ENCODE peak calls at places on chromosomes 4 and X, in five cellular contexts. One of them, this sample, is unnamed. For H3K36me3, the result is how much of the 10 kb centered on the place peaks cover.

GRCh38 chr4:93780080-93780479 is 48.5 kb upstream of the ATOH1 start:
- DNase-seq in gastrocnemius medialis: no peak
- DNase-seq in bronchial epithelial cell: no peak
- DNase-seq in IMR-90: no peak
- DNase-seq in mucosa of descending colon: no peak
- DNase-seq in this sample: no peak

GRCh38 chrX:31036895-31037294 is 34.9 kb downstream of the FTHL17 start:
- DNase-seq in mucosa of descending colon: peak
- DNase-seq in gastrocnemius medialis: peak
- DNase-seq in bronchial epithelial cell: peak
- DNase-seq in IMR-90: peak
- DNase-seq in this sample: no peak

GRCh38 chrX:3403748-3404147 is 57.3 kb upstream of the MXRA5 start:
- DNase-seq in gastrocnemius medialis: no peak
- DNase-seq in mucosa of descending colon: no peak
- DNase-seq in bronchial epithelial cell: peak
- DNase-seq in IMR-90: no peak
- DNase-seq in this sample: no peak

GRCh38 chr4:113591982-113592381 is 169.6 kb downstream of the CAMK2D start:
- DNase-seq in gastrocnemius medialis: no peak
- DNase-seq in bronchial epithelial cell: no peak
- DNase-seq in mucosa of descending colon: no peak
- DNase-seq in IMR-90: peak
- DNase-seq in this sample: no peak

GRCh38 chr4:7226464-7226863 is 34.1 kb downstream of the SORCS2 start:
- DNase-seq in mucosa of descending colon: no peak
- DNase-seq in bronchial epithelial cell: no peak
- DNase-seq in IMR-90: no peak
- DNase-seq in gastrocnemius medialis: no peak
- DNase-seq in this sample: no peak

GRCh38 chr4:110508827-110509446 is 33.0 kb downstream of the ENPEP start:
- DNase-seq in bronchial epithelial cell: peak
- DNase-seq in mucosa of descending colon: no peak
- DNase-seq in IMR-90: peak
- DNase-seq in gastrocnemius medialis: no peak
- DNase-seq in this sample: no peak

GRCh38 chr4:169315530-169316306 is 45.0 kb upstream of the SH3RF1 start:
- DNase-seq in IMR-90: peak
- DNase-seq in gastrocnemius medialis: no peak
- DNase-seq in bronchial epithelial cell: peak
- DNase-seq in mucosa of descending colon: no peak
- DNase-seq in this sample: no peak

GRCh38 chr4:109979932-109980717 is 67.4 kb downstream of the EGF start:
- DNase-seq in IMR-90: peak
- DNase-seq in gastrocnemius medialis: no peak
- DNase-seq in bronchial epithelial cell: peak
- DNase-seq in mucosa of descending colon: no peak
- DNase-seq in this sample: peak

GRCh38 chrX:102651968-102652744 is 873 bp downstream of the GPRASP1 start:
- DNase-seq in gastrocnemius medialis: peak
- DNase-seq in bronchial epithelial cell: peak
- DNase-seq in mucosa of descending colon: no peak
- DNase-seq in IMR-90: peak
- DNase-seq in this sample: no peak

GRCh38 chr4:19999775-20000414 is 251.8 kb upstream of the SLIT2 start:
- DNase-seq in IMR-90: no peak
- DNase-seq in bronchial epithelial cell: no peak
- DNase-seq in mucosa of descending colon: no peak
- DNase-seq in gastrocnemius medialis: no peak
- DNase-seq in this sample: no peak

GRCh38 chr4:85928775-85929585 is 430.9 kb downstream of the MAPK10 start:
- DNase-seq in gastrocnemius medialis: no peak
- DNase-seq in mucosa of descending colon: no peak
- DNase-seq in IMR-90: peak
- DNase-seq in bronchial epithelial cell: peak
- DNase-seq in this sample: no peak

GRCh38 chr4:169070071-169070894 is 60.2 kb upstream of the CBR4 start:
- DNase-seq in gastrocnemius medialis: no peak
- DNase-seq in bronchial epithelial cell: peak
- DNase-seq in IMR-90: peak
- DNase-seq in mucosa of descending colon: peak
- DNase-seq in this sample: peak

GRCh38 chrX:105191878-105192277 is 28.6 kb downstream of the TEX13A start:
- DNase-seq in IMR-90: no peak
- DNase-seq in bronchial epithelial cell: peak
- DNase-seq in gastrocnemius medialis: no peak
- DNase-seq in mucosa of descending colon: no peak
- DNase-seq in this sample: no peak
- TF ChIP-seq CTCF in IMR-90: no peak
- TF ChIP-seq CTCF in bronchial epithelial cell: peak
- TF ChIP-seq CTCF in gastrocnemius medialis: no peak
- TF ChIP-seq CTCF in mucosa of descending colon: no peak
- TF ChIP-seq CTCF in this sample: peak

DNA sequence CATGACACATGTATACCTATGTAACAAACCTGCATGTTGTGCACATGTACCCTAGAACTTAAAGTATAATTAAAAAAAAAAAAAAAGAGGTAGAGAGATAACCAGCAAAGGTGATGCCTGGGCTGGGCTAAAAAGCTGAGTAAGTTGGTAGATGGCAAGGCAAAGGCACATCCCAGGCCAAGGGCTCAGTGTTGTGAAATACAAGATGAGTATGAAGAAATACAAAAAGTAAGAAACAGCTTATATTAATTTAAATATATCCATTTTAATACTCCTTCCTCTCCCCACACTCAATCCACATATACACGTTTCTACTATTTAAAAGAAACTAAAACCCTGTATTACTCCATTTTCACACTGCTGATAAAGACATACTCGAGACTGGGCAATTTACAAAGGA is 25.7 kb downstream of the TEC start:
- DNase-seq in bronchial epithelial cell: no peak
- DNase-seq in gastrocnemius medialis: no peak
- DNase-seq in mucosa of descending colon: no peak
- DNase-seq in IMR-90: no peak
- DNase-seq in this sample: no peak
- H3K4me3 ChIP-seq in bronchial epithelial cell: no peak
- H3K4me3 ChIP-seq in gastrocnemius medialis: no peak
- H3K4me3 ChIP-seq in mucosa of descending colon: no peak
- H3K4me3 ChIP-seq in IMR-90: no peak
- H3K4me3 ChIP-seq in this sample: no peak

DNA sequence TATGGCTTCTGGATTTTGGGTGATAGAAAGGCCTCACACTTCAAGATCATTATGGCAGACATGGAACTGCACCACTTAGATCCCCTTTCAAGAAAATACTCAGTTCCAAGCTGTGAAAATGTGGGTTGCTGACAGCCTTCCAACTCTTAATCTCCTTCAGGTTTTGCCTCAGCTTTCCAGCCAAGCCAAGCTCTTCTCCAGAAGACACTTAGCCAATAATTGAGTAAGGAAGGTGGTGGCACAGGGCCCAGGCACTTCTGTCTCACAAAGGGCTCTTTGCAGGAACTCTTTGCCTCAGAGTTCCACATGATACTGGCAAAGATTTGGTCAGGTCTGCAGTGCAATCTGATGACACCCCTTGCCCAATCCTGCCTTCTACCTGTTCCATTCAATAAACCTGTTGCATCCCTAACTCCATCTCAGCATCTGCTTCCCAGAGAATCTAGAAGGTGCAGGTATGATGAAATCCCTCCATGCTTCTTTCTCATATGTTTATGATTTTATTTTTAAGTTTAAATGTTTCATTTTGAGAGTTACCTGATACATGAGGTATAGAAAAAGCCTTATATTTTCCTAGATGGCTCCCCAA is 30.6 kb downstream of the ANXA5 start:
- DNase-seq in IMR-90: no peak
- DNase-seq in bronchial epithelial cell: no peak
- DNase-seq in mucosa of descending colon: no peak
- DNase-seq in gastrocnemius medialis: peak
- DNase-seq in this sample: no peak
- H3K36me3 ChIP-seq in IMR-90: under half
- H3K36me3 ChIP-seq in bronchial epithelial cell: under half
- H3K36me3 ChIP-seq in mucosa of descending colon: under half
- H3K36me3 ChIP-seq in gastrocnemius medialis: under half
- H3K36me3 ChIP-seq in this sample: under half

GRCh38 chr4:108454227-108454626 is 166.1 kb upstream of the RPL34 start:
- DNase-seq in mucosa of descending colon: no peak
- DNase-seq in IMR-90: no peak
- DNase-seq in bronchial epithelial cell: no peak
- DNase-seq in gastrocnemius medialis: no peak
- DNase-seq in this sample: no peak

GRCh38 chr4:108449139-108449538 is 171.2 kb upstream of the RPL34 start:
- DNase-seq in bronchial epithelial cell: no peak
- DNase-seq in gastrocnemius medialis: no peak
- DNase-seq in IMR-90: no peak
- DNase-seq in mucosa of descending colon: no peak
- DNase-seq in this sample: no peak

GRCh38 chr4:108453366-108453765 is 167.0 kb upstream of the RPL34 start:
- DNase-seq in bronchial epithelial cell: no peak
- DNase-seq in IMR-90: no peak
- DNase-seq in gastrocnemius medialis: no peak
- DNase-seq in mucosa of descending colon: no peak
- DNase-seq in this sample: no peak

GRCh38 chr4:108446554-108446953 is 173.8 kb upstream of the RPL34 start:
- DNase-seq in bronchial epithelial cell: no peak
- DNase-seq in gastrocnemius medialis: no peak
- DNase-seq in IMR-90: no peak
- DNase-seq in mucosa of descending colon: peak
- DNase-seq in this sample: no peak

GRCh38 chr4:108450236-108450898 is 170.0 kb upstream of the RPL34 start:
- DNase-seq in gastrocnemius medialis: no peak
- DNase-seq in bronchial epithelial cell: no peak
- DNase-seq in IMR-90: no peak
- DNase-seq in mucosa of descending colon: no peak
- DNase-seq in this sample: no peak
- TF ChIP-seq CTCF in gastrocnemius medialis: no peak
- TF ChIP-seq CTCF in bronchial epithelial cell: no peak
- TF ChIP-seq CTCF in IMR-90: no peak
- TF ChIP-seq CTCF in mucosa of descending colon: no peak
- TF ChIP-seq CTCF in this sample: no peak

DNA sequence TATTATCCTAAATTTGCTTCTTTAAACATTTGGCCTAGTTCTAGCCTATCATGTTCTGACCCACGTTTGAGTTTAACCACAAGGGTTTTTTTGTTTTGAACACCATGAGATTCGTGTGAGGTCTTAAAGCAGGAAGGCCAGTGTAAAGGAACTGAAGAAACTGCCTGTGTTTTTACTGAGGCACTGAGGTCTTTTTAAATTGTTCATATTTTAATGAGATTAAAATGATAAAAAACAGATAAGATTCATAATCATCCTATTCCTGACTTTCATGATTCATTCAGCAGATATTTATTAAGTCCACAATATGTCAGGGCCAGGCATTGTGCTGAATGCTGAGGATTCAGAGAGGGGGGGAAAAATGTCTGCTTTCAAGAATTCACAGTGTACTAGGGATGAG is 3.2 kb downstream of the RPS6KA3 start:
- DNase-seq in gastrocnemius medialis: no peak
- DNase-seq in bronchial epithelial cell: peak
- DNase-seq in mucosa of descending colon: no peak
- DNase-seq in IMR-90: peak
- DNase-seq in this sample: no peak
- H3K4me3 ChIP-seq in gastrocnemius medialis: no peak
- H3K4me3 ChIP-seq in bronchial epithelial cell: no peak
- H3K4me3 ChIP-seq in mucosa of descending colon: no peak
- H3K4me3 ChIP-seq in IMR-90: no peak
- H3K4me3 ChIP-seq in this sample: no peak

GRCh38 chr4:2935762-2936743 is 27.2 kb downstream of the NOP14 start:
- DNase-seq in gastrocnemius medialis: peak
- DNase-seq in mucosa of descending colon: peak
- DNase-seq in bronchial epithelial cell: peak
- DNase-seq in IMR-90: no peak
- DNase-seq in this sample: no peak

GRCh38 chr4:2933566-2934076 is 29.6 kb downstream of the NOP14 start:
- DNase-seq in bronchial epithelial cell: no peak
- DNase-seq in IMR-90: no peak
- DNase-seq in gastrocnemius medialis: peak
- DNase-seq in mucosa of descending colon: peak
- DNase-seq in this sample: no peak

GRCh38 chr4:2934077-2934812 is 29.0 kb downstream of the NOP14 start:
- DNase-seq in IMR-90: peak
- DNase-seq in bronchial epithelial cell: no peak
- DNase-seq in gastrocnemius medialis: peak
- DNase-seq in mucosa of descending colon: peak
- DNase-seq in this sample: no peak

GRCh38 chr4:2936773-2937145 is 26.4 kb downstream of the NOP14 start:
- DNase-seq in IMR-90: peak
- DNase-seq in gastrocnemius medialis: peak
- DNase-seq in bronchial epithelial cell: peak
- DNase-seq in mucosa of descending colon: peak
- DNase-seq in this sample: no peak

DNA sequence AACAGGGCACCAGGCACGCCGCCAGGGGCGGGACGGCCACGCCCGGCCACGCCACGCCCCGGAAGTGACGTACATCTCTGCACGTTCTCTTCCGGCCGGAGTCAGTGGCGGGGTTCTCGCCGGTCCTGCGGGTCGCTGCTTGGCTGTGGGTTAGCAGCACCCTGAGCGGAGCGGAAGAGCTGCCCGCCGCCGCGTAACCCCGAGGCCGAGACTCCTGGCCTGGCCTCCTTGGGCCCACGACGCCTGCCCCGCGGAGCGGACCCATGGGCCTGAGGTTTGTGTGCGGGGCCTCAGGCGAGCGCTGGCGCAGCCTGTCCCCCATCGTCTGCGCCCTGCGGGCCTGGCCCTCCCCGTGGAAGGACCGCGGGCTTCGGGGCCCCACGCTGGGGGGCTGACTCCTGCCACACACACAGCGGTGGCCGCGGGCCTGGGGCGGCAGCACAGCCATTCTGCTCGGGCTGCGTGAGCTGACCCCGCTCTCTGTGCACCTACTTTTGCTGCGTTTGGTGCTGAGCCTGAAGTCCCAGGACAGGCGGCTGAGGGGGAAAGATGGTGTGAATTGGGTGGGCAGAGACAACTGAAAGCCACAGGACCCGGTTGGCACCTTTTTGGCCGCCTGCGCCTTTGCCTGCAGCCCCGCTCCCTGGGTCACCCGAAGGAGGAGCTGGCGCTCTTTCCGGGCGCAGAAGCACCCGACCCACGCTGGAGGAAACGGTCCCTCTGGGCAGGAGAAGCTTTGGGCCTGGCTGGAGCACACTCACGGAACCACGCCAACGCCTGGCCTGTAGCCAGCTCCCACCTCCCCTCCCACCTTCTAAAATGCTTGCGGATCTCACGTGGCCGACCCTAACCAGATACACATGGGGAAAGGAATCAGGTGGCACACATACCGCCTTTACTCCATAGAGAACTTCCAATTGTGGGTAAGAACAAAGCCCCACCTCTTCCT is 28.1 kb downstream of the NOP14 start:
- DNase-seq in IMR-90: peak
- DNase-seq in gastrocnemius medialis: peak
- DNase-seq in mucosa of descending colon: peak
- DNase-seq in bronchial epithelial cell: peak
- DNase-seq in this sample: peak
- H3K36me3 ChIP-seq in IMR-90: half or more
- H3K36me3 ChIP-seq in gastrocnemius medialis: under half
- H3K36me3 ChIP-seq in mucosa of descending colon: under half
- H3K36me3 ChIP-seq in bronchial epithelial cell: under half
- H3K36me3 ChIP-seq in this sample: under half